ENCODE peak calls at places on chromosomes 7 and 10, in seven cellular contexts. L is nephron progenitor cell, I is heart right ventricle, X is mucosa of descending colon, C is fibroblast of the aortic adventitia, J is GM12864, O is testis. K is an unnamed sample.

GRCh38 chr10:33335800-33336605 is 1.5 kb upstream of the NRP1 start:
- DNase-seq in L (peak; percentile 64), I (peak; percentile 81), X (peak; percentile 69), J (no peak), O (peak; percentile 43), C (peak; percentile 88), K (no peak)

GRCh38 chr10:115141254-115141653 is 48.1 kb downstream of the ATRNL1 start:
- DNase-seq in O (no peak), J (no peak), L (no peak), X (no peak), I (no peak), C (peak; percentile 30), K (no peak)

GRCh38 chr10:74103560-74104248 is 46.9 kb downstream of the AP3M1 start:
- DNase-seq in L (no peak), I (no peak), J (peak; percentile 19), C (peak; percentile 44), O (no peak), X (no peak), K (peak; percentile 18)

GRCh38 chr7:82677064-82677463 is 233.5 kb upstream of the CACNA2D1 start:
- DNase-seq in J (no peak), O (no peak), L (no peak), X (no peak), C (no peak), I (no peak), K (no peak)

GRCh38 chr10:62690703-62691102 is 113.8 kb upstream of the ADO start:
- DNase-seq in L (peak; percentile 11), J (no peak), X (no peak), I (no peak), C (no peak), O (no peak), K (no peak)

GRCh38 chr7:82542665-82543064 is 99.1 kb upstream of the CACNA2D1 start:
- DNase-seq in X (no peak), I (no peak), L (no peak), O (no peak), C (peak; percentile 95), J (no peak), K (no peak)

GRCh38 chr7:68529221-68529620 is 1069.1 kb upstream of the AUTS2 start:
- DNase-seq in L (no peak), C (no peak), I (no peak), X (no peak), J (no peak), O (peak; percentile 85), K (no peak)

GRCh38 chr7:149714910-149715471 is 58.4 kb downstream of the ZNF467 start:
- DNase-seq in C (peak; percentile 12), J (no peak), I (no peak), X (no peak), O (peak; percentile 40), L (no peak), K (no peak)

GRCh38 chr7:130993671-130994365 is 259.8 kb upstream of the KLF14 start:
- DNase-seq in J (no peak), C (no peak), O (no peak), I (no peak), X (no peak), L (no peak), K (no peak)

GRCh38 chr7:64990216-64990615 is 620 bp downstream of the ZNF117 start:
- DNase-seq in O (no peak), I (no peak), C (no peak), L (no peak), X (no peak), J (no peak), K (no peak)

GRCh38 chr7:112140600-112140999 is 65.6 kb downstream of the DOCK4 start:
- DNase-seq in J (no peak), C (peak; percentile 40), O (no peak), X (no peak), I (no peak), L (no peak), K (no peak)

GRCh38 chr10:60283397-60283796 is 106.3 kb downstream of the ANK3 start:
- DNase-seq in C (no peak), I (no peak), L (no peak), X (no peak), J (no peak), O (no peak), K (no peak)

GRCh38 chr10:51244739-51245138 is 170.5 kb downstream of the PRKG1 start:
- DNase-seq in X (no peak), L (peak; percentile 5), J (no peak), O (no peak), I (no peak), C (peak; percentile 96), K (no peak)

GRCh38 chr7:70657989-70658578 is 473.9 kb upstream of the GALNT17 start:
- DNase-seq in J (no peak), C (no peak), L (no peak), I (no peak), X (no peak), O (no peak), K (no peak)

GRCh38 chr7:78073470-78074382 is 275.2 kb downstream of the PHTF2 start:
- DNase-seq in X (no peak), O (no peak), C (no peak), I (no peak), J (no peak), L (no peak), K (no peak)

GRCh38 chr7:155412416-155413253 is 45.3 kb upstream of the EN2 start:
- DNase-seq in C (peak; percentile 10), X (peak; percentile 78), I (no peak), J (peak; percentile 8), O (peak; percentile 77), L (peak; percentile 77), K (peak; percentile 51)

GRCh38 chr7:73519867-73520672 is 2.0 kb downstream of the BAZ1B start:
- DNase-seq in I (no peak), J (no peak), O (no peak), C (no peak), X (peak; percentile 28), L (no peak), K (no peak)

GRCh38 chr7:148084138-148084537 is 506.4 kb upstream of the C7orf33 start:
- DNase-seq in J (no peak), X (peak; percentile 72), O (peak; percentile 77), I (no peak), C (peak; percentile 29), L (peak; percentile 63), K (peak; percentile 45)

GRCh38 chr7:50140688-50141087 is 47.6 kb upstream of the ZPBP start:
- DNase-seq in X (no peak), O (no peak), I (no peak), C (no peak), L (no peak), J (no peak), K (no peak)

GRCh38 chr10:93749218-93749799 is 8.4 kb upstream of the LGI1 start:
- DNase-seq in X (peak; percentile 42), I (no peak), C (peak; percentile 54), L (no peak), O (no peak), J (no peak), K (no peak)

GRCh38 chr7:139321071-139321745 is 19.9 kb upstream of the FMC1 start:
- DNase-seq in C (peak; percentile 34), X (peak; percentile 19), O (no peak), I (no peak), L (peak; percentile 10), J (no peak), K (no peak)

DNA sequence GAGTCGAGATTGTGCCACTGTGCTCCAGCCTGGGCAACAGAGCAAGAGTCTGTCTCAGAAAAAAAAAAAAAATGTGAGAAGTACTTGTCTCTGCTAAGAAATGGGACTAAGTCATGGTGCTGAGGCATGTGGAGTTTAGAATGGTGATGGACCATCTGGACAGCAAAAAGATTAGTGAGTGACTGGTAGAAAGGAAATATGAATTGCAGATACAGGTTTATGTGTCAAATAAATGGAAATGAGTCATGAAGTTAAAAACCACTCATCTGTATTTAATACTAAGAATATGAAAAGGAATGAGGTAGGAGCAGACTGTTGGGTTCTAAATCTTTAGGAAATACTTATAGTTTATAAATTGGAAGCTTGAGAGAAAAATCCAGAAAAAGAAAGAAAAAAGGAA is 625.7 kb upstream of the ANKRD30A start:
- DNase-seq in X (no peak), O (no peak), I (no peak), C (peak; percentile 21), J (no peak), L (no peak), K (no peak)
- TF ChIP-seq CTCF in X (no peak), O (no peak), I (no peak), C (no peak), J (no peak), L (no peak), K (no peak)

GRCh38 chr10:89389254-89389653 is 3.2 kb upstream of the IFIT1 start:
- DNase-seq in I (no peak), L (no peak), C (peak; percentile 70), X (no peak), J (no peak), O (no peak), K (no peak)
- TF ChIP-seq CTCF in I (no peak), L (no peak), C (peak; percentile 58), X (no peak), J (peak; percentile 33), O (peak; percentile 35), K (no peak)

DNA sequence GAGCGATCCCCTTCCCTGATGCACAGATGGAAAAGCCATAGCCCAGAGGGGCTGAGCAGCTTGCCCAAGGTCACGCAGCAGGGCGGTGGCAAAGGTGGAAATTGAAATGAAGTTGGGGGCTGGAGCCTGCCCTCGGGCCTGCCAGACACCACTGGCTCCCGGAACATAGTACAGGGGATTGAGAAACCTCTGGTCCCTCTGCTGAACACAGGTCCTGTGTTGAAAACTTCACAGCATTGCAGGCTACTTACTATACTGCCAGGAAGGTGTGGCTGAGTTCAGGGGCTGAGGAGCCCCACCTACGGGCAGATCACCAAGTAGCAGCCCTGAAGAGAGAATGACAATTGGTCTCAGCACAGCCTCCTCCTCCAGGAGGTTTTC is 326.7 kb downstream of the PLXNA4 start:
- DNase-seq in I (no peak), O (peak; percentile 65), J (no peak), L (no peak), X (peak; percentile 73), C (peak; percentile 15), K (no peak)
- TF ChIP-seq CTCF in I (no peak), O (no peak), J (no peak), L (peak; percentile 38), X (no peak), C (peak; percentile 28), K (no peak)

DNA sequence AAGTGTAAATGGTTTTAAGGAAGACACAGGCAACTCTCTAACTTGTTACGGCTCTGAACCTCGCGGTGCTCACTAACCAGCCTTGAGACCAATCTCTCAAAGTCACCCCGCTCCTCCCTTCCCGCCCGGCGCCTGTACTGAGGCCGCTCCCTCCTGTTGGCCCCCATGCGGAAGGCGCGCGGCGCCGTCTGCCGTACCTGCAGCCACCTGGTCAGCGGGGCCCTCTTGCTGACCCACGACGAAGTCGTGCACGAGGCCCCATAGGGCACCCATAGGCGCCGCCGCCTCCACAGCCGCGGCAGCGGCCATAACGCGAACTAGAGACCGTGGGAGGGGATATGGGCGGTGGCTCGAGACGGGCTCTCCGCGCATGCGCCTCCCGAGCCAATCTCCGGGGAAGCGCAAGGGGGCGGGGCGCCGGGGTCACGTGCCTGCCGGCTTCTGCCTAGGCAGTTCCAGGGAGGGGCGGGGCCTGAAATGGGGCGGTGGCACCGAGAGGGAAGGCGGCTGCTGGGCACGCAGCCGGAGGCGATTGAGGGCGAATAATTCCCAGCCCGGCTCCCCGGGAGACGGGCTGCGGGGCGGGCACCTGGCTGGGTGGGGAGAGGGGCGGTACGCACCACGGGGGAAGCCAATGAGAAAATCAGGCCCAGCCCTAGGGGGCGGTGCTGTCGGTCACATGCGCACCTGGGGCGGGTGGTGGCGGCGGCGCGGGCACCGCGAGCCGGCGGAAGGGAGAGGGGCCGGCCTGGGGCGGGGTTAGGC is at the start of gene MMS19:
- DNase-seq in X (peak; percentile 100), I (peak; percentile 100), O (peak; percentile 99), L (peak; percentile 100), C (peak; percentile 98), J (peak; percentile 77), K (peak; percentile 99)
- TF ChIP-seq CTCF in X (peak; percentile 23), I (no peak), O (peak; percentile 9), L (no peak), C (no peak), J (no peak), K (no peak)

K was measured in HL-60.